ENCODE peak calls at places on chromosomes 1 and 21, in ten cellular contexts. U, B, N, K, O, X, Q, E, A and J are unnamed samples.

GRCh38 chr1:38487398-38487797 is 372.2 kb downstream of the RRAGC start:
- DNase-seq in U (no peak), B (no peak), N (no peak), K (no peak), O (no peak), X (no peak), Q (no peak), E (no peak), A (no peak), J (peak)

GRCh38 chr1:162357681-162358266 is 18.9 kb downstream of the SPATA46 start:
- DNase-seq in U (no peak), B (peak), N (no peak), K (no peak), O (no peak), X (peak), Q (peak), E (no peak), A (peak), J (no peak)

GRCh38 chr1:14723401-14723800 is 124.9 kb downstream of the KAZN start:
- DNase-seq in U (no peak), B (no peak), N (no peak), K (no peak), O (no peak), X (no peak), Q (no peak), E (no peak), A (no peak), J (no peak)

GRCh38 chr1:54249798-54250497 is 50.0 kb downstream of the MRPL37 start:
- DNase-seq in U (no peak), B (peak), N (no peak), K (peak), O (no peak), X (peak), Q (no peak), E (no peak), A (no peak), J (no peak)

GRCh38 chr1:231733063-231733462 is 106.5 kb downstream of the DISC1 start:
- DNase-seq in U (no peak), B (no peak), N (no peak), K (no peak), O (no peak), X (no peak), Q (no peak), E (no peak), A (no peak), J (no peak)

GRCh38 chr1:32052887-32053286 is 19.9 kb upstream of the TMEM39B start:
- DNase-seq in U (no peak), B (no peak), N (no peak), K (no peak), O (no peak), X (no peak), Q (no peak), E (no peak), A (no peak), J (no peak)

GRCh38 chr1:26153966-26154572 is 4.8 kb upstream of the FAM110D start:
- DNase-seq in U (no peak), B (no peak), N (no peak), K (no peak), O (no peak), X (no peak), Q (no peak), E (no peak), A (no peak), J (no peak)

GRCh38 chr1:39788758-39789570 is at the start of gene BMP8B:
- DNase-seq in U (no peak), B (peak), N (peak), K (peak), O (peak), X (peak), Q (peak), E (peak), A (peak), J (peak)

GRCh38 chr1:228417471-228418203 is 976 bp upstream of the TRIM17 start:
- DNase-seq in U (no peak), B (no peak), N (no peak), K (no peak), O (no peak), X (no peak), Q (no peak), E (no peak), A (no peak), J (no peak)

GRCh38 chr21:34609244-34609950 is 5.5 kb downstream of the RCAN1 start:
- DNase-seq in U (no peak), B (no peak), N (no peak), K (no peak), O (no peak), X (no peak), Q (no peak), E (no peak), A (no peak), J (no peak)

GRCh38 chr1:22971161-22972062 is 1.3 kb downstream of the LACTBL1 start:
- DNase-seq in U (no peak), B (no peak), N (no peak), K (no peak), O (no peak), X (no peak), Q (no peak), E (peak), A (no peak), J (no peak)

GRCh38 chr1:192115000-192115399 is 43.3 kb upstream of the RGS18 start:
- DNase-seq in U (no peak), B (no peak), N (no peak), K (no peak), O (no peak), X (no peak), Q (no peak), E (no peak), A (no peak), J (no peak)

GRCh38 chr1:166350490-166350889 is 183.7 kb upstream of the FAM78B start:
- DNase-seq in U (no peak), B (no peak), N (no peak), K (no peak), O (no peak), X (no peak), Q (no peak), E (peak), A (no peak), J (no peak)

GRCh38 chr1:58848818-58849411 is 65.1 kb upstream of the JUN start:
- DNase-seq in U (peak), B (peak), N (peak), K (peak), O (no peak), X (no peak), Q (no peak), E (no peak), A (no peak), J (no peak)

GRCh38 chr1:8419172-8419571 is 101.3 kb downstream of the SLC45A1 start:
- DNase-seq in U (no peak), B (no peak), N (no peak), K (no peak), O (no peak), X (no peak), Q (no peak), E (no peak), A (no peak), J (no peak)

GRCh38 chr1:222090103-222090502 is 348.2 kb upstream of the DUSP10 start:
- DNase-seq in U (no peak), B (no peak), N (no peak), K (no peak), O (no peak), X (no peak), Q (no peak), E (no peak), A (no peak), J (no peak)

GRCh38 chr21:44932366-44933181 is 7.3 kb upstream of the SLX9 start:
- DNase-seq in U (no peak), B (peak), N (peak), K (no peak), O (peak), X (peak), Q (peak), E (no peak), A (peak), J (no peak)

GRCh38 chr21:45554477-45555175 is 12.4 kb upstream of the SLC19A1 start:
- DNase-seq in U (peak), B (peak), N (peak), K (peak), O (peak), X (peak), Q (peak), E (peak), A (peak), J (peak)

GRCh38 chr1:224623310-224623714 is 7.2 kb downstream of the CNIH3 start:
- DNase-seq in U (no peak), B (peak), N (no peak), K (no peak), O (no peak), X (no peak), Q (no peak), E (no peak), A (no peak), J (no peak)

GRCh38 chr1:77524038-77524437 is 158.4 kb downstream of the ZZZ3 start:
- DNase-seq in U (no peak), B (no peak), N (no peak), K (no peak), O (no peak), X (no peak), Q (no peak), E (no peak), A (no peak), J (no peak)

GRCh38 chr1:177825276-177825903 is 144.5 kb downstream of the SEC16B start:
- DNase-seq in U (no peak), B (no peak), N (no peak), K (no peak), O (no peak), X (no peak), Q (no peak), E (no peak), A (peak), J (no peak)

GRCh38 chr1:21332691-21333449 is 42.6 kb upstream of the ECE1 start:
- DNase-seq in U (no peak), B (no peak), N (no peak), K (no peak), O (no peak), X (no peak), Q (no peak), E (no peak), A (no peak), J (no peak)

GRCh38 chr1:62230724-62231123 is 36.1 kb downstream of the L1TD1 start:
- DNase-seq in U (no peak), B (no peak), N (no peak), K (peak), O (no peak), X (no peak), Q (no peak), E (no peak), A (no peak), J (no peak)

GRCh38 chr1:63704443-63704842 is 69.4 kb upstream of the ROR1 start:
- DNase-seq in U (no peak), B (no peak), N (no peak), K (no peak), O (no peak), X (no peak), Q (no peak), E (no peak), A (no peak), J (no peak)

GRCh38 chr21:42590431-42591131 is 62.8 kb upstream of the PDE9A start:
- DNase-seq in U (no peak), B (no peak), N (no peak), K (no peak), O (no peak), X (no peak), Q (peak), E (no peak), A (no peak), J (no peak)